ENCODE peak calls at places on chromosomes 6 and 20, in eight cellular contexts. A is hepatocyte, C is HCT116, T is fibroblast of lung, H is mammary epithelial cell, V is astrocyte, N is GM23248, O is GM23338. W is an unnamed sample.

GRCh38 chr6:100633096-100633766 is 168.5 kb upstream of the SIM1 start:
- DNase-seq in A (peak), C (peak), T (peak), H (peak), V (peak), N (peak), O (no peak), W (peak)

GRCh38 chr6:37127961-37128862 is 41.7 kb upstream of the PIM1 start:
- DNase-seq in A (peak), C (no peak), T (peak), H (peak), V (peak), N (peak), O (peak), W (no peak)

GRCh38 chr6:161544801-161545490 is 271.1 kb upstream of the AGPAT4 start:
- DNase-seq in A (no peak), C (no peak), T (no peak), H (no peak), V (peak), N (no peak), O (no peak), W (no peak)

GRCh38 chr20:60070791-60071190 is 112.6 kb downstream of the CDH26 start:
- DNase-seq in A (no peak), C (no peak), T (no peak), H (no peak), V (no peak), N (no peak), O (no peak), W (no peak)

GRCh38 chr6:31538805-31539400 is 2.9 kb downstream of the DDX39B start:
- DNase-seq in A (no peak), C (no peak), T (no peak), H (no peak), V (no peak), N (no peak), O (no peak), W (no peak)

GRCh38 chr20:36571564-36572504 is 1.6 kb upstream of the TGIF2 start:
- DNase-seq in A (peak), C (no peak), T (no peak), H (no peak), V (no peak), N (no peak), O (peak), W (no peak)

GRCh38 chr6:152952045-152952444 is 30.8 kb downstream of the FBXO5 start:
- DNase-seq in A (no peak), C (no peak), T (peak), H (peak), V (peak), N (peak), O (peak), W (no peak)

GRCh38 chr6:125746019-125746414 is 3.4 kb upstream of the HEY2 start:
- DNase-seq in A (no peak), C (no peak), T (no peak), H (no peak), V (no peak), N (no peak), O (peak), W (no peak)

GRCh38 chr6:163730496-163731210 is 316.1 kb downstream of the QKI start:
- DNase-seq in A (no peak), C (no peak), T (no peak), H (no peak), V (no peak), N (no peak), O (no peak), W (no peak)

GRCh38 chr6:163729127-163729872 is 314.8 kb downstream of the QKI start:
- DNase-seq in A (no peak), C (no peak), T (no peak), H (no peak), V (no peak), N (no peak), O (peak), W (no peak)

GRCh38 chr6:163731215-163732013 is 316.9 kb downstream of the QKI start:
- DNase-seq in A (no peak), C (no peak), T (no peak), H (no peak), V (no peak), N (no peak), O (no peak), W (no peak)

GRCh38 chr6:163726037-163726695 is 311.6 kb downstream of the QKI start:
- DNase-seq in A (no peak), C (no peak), T (no peak), H (no peak), V (no peak), N (no peak), O (no peak), W (no peak)

GRCh38 chr6:163728442-163729126 is 314.1 kb downstream of the QKI start:
- DNase-seq in A (no peak), C (no peak), T (no peak), H (no peak), V (no peak), N (no peak), O (no peak), W (no peak)
- TF ChIP-seq EZH2 in A (no peak), C (no peak), T (no peak), H (no peak), V (no peak), N (no peak), O (no peak), W (no peak)

DNA sequence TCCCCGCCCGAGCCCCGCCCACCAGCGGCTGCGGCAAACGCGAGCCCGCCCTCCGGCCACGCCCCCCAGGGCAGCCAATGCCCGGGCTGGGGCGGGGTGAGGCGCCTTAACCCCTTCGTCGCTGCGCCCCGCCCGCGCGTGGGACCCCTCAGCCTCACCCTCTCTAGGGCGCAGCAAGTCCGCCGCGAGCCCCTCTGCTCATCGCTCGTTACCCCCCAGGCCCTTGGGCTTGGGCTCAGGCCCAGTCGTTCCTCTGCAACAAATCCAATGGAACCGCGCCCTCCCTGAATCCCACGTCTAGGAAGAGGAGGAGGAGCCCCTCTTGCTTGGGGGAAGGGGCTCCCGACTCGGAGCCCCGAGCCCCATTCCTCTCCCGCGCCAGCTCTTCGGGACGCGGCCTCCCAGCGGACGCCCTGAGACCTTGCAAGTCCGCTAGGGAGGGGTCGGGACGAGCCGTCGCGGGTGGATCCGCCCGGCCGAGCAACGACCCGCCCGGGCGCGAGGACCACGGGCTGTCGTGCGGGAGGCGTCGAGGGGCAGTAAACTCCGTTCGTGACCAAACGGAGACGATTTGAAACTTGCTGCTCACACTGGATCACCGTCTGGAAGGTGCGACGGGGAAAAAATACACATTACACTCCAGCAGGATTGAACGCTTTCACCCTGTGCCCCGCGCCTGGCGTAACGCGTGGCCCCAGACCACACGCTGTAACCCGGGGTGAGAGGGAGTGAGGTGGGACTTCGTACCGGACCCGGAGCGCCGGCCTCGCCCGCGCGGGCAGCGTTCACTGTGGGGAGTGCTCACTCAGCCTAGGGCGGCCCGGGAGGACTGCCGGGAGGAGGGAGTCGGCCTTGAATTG is 463 bp upstream of the LZTS3 start:
- DNase-seq in A (peak), C (peak), T (peak), H (peak), V (peak), N (peak), O (peak), W (peak)
- TF ChIP-seq EZH2 in A (no peak), C (no peak), T (no peak), H (no peak), V (peak), N (no peak), O (no peak), W (no peak)

GRCh38 chr6:123802351-123802696 is 1.3 kb upstream of the NKAIN2 start:
- DNase-seq in A (peak), C (no peak), T (no peak), H (no peak), V (no peak), N (no peak), O (no peak), W (no peak)

GRCh38 chr6:123802697-123803455 is 789 bp upstream of the NKAIN2 start:
- DNase-seq in A (peak), C (peak), T (peak), H (peak), V (peak), N (peak), O (peak), W (peak)

GRCh38 chr6:123803862-123804681 is at the start of gene NKAIN2:
- DNase-seq in A (peak), C (no peak), T (no peak), H (peak), V (no peak), N (no peak), O (peak), W (peak)

GRCh38 chr6:123804771-123805540 is 1.3 kb downstream of the NKAIN2 start:
- DNase-seq in A (no peak), C (no peak), T (no peak), H (no peak), V (no peak), N (no peak), O (no peak), W (no peak)

DNA sequence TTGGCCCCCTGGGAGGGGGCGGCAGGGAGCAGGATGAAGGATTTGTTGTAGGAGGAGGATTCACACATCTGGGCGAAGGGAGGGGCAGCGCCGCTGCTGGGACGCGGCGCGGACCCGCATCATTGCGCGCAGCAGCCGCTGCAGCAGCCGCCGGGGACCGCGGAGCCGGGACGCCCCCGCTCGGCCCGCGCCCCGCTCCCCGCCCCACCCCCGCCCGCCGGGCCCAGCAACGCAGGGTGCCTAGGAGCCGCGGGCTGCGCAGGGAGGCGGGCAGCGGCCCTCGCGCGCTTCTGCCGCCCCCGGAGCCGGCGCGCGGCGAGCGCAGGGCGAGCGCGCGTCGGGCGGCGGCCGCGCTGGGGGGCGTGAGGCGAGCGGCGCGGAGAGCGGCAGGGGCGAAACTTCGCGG is 206 bp upstream of the NKAIN2 start:
- DNase-seq in A (no peak), C (no peak), T (no peak), H (no peak), V (no peak), N (peak), O (peak), W (no peak)
- TF ChIP-seq EZH2 in A (no peak), C (no peak), T (no peak), H (no peak), V (no peak), N (no peak), O (no peak), W (no peak)

DNA sequence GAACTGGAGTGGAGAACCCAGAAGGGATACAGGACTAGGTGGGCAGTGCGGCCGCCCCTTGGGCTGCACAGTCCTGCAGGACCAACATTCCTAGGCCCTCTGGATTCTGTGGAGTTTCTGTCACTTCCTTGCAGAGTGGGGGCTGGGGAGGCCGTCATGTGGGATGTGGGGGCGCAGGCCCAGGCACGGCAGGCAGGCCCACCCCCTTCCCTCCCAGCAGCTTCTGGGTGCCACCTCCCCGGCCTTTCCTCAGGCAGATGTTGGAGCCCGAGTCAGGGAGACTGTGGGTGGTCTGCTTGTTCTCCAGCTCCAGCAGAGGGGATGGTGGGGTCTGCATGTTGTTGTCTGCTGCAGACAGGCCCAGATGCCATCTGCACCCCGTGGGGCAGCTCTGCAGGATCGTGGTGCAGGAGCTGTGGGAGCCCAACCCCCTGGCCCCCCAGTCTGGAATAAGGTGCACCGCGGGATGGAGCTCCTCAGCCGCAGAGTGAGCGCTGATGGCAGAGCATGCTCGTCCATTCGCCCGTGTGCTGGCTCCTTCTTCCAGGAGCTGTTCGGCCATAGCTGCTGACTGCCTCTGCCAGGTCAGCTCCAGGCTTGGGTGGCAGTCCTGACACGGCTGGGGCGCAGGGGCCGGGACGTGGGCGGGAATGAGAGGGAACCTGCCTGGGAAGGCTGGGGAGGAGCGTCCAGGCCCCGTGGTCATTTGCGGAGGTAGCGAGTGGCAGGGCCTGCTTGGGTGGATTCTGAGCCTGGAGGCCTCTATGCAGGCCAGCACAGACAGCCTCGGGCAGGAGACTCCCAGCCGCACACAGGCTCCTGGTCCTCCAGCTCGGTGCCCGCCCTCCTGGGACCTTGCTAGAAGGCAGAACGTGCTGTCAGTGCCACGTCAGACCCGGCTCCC is 18.1 kb downstream of the SLC17A9 start:
- DNase-seq in A (no peak), C (no peak), T (no peak), H (peak), V (no peak), N (peak), O (no peak), W (no peak)
- TF ChIP-seq EZH2 in A (no peak), C (no peak), T (no peak), H (no peak), V (no peak), N (no peak), O (no peak), W (no peak)

GRCh38 chr6:137494281-137494966 is at the start of gene OLIG3:
- DNase-seq in A (no peak), C (no peak), T (no peak), H (no peak), V (no peak), N (no peak), O (peak), W (no peak)
- TF ChIP-seq EZH2 in A (peak), C (no peak), T (peak), H (no peak), V (peak), N (no peak), O (no peak), W (peak)

GRCh38 chr6:96502915-96503314 is 18.7 kb upstream of the UFL1 start:
- DNase-seq in A (no peak), C (no peak), T (no peak), H (no peak), V (no peak), N (no peak), O (no peak), W (no peak)
- TF ChIP-seq EZH2 in A (no peak), C (no peak), T (no peak), H (no peak), V (no peak), N (no peak), O (no peak), W (no peak)

GRCh38 chr6:163992701-163993100 is 578.2 kb downstream of the QKI start:
- DNase-seq in A (no peak), C (no peak), T (no peak), H (no peak), V (peak), N (no peak), O (no peak), W (no peak)
- TF ChIP-seq EZH2 in A (no peak), C (no peak), T (no peak), H (no peak), V (no peak), N (no peak), O (no peak), W (no peak)

W was measured in A673.